ENCODE peak calls at places on chromosome 5, in seven cellular contexts. V, Q, Y, E, G, D and R are unnamed samples.

GRCh38 chr5:119071573-119071874 is 637 bp downstream of the DMXL1 start:
- DNase-seq in V (no peak), Q (no peak), Y (no peak), E (no peak), G (peak), D (no peak), R (no peak)

GRCh38 chr5:115992848-115993350 is 30.6 kb downstream of the LVRN start:
- DNase-seq in V (no peak), Q (no peak), Y (no peak), E (no peak), G (no peak), D (no peak), R (no peak)

GRCh38 chr5:68222310-68222709 is 6.8 kb downstream of the PIK3R1 start:
- DNase-seq in V (no peak), Q (no peak), Y (no peak), E (no peak), G (no peak), D (no peak), R (no peak)

GRCh38 chr5:156947933-156948332 is 15.1 kb downstream of the TIMD4 start:
- DNase-seq in V (no peak), Q (no peak), Y (no peak), E (no peak), G (no peak), D (peak), R (no peak)

GRCh38 chr5:107601076-107601475 is 69.7 kb downstream of the EFNA5 start:
- DNase-seq in V (no peak), Q (no peak), Y (no peak), E (no peak), G (no peak), D (no peak), R (no peak)

GRCh38 chr5:60672693-60673264 is 27.2 kb downstream of the DEPDC1B start:
- DNase-seq in V (no peak), Q (peak), Y (no peak), E (no peak), G (no peak), D (no peak), R (no peak)

GRCh38 chr5:133331866-133332731 is 280.2 kb downstream of the FSTL4 start:
- DNase-seq in V (no peak), Q (no peak), Y (peak), E (no peak), G (no peak), D (no peak), R (no peak)

GRCh38 chr5:1827410-1828397 is 26.5 kb downstream of the NDUFS6 start:
- DNase-seq in V (no peak), Q (no peak), Y (peak), E (no peak), G (no peak), D (no peak), R (no peak)

GRCh38 chr5:107670927-107671741 is at the start of gene EFNA5:
- DNase-seq in V (peak), Q (peak), Y (peak), E (peak), G (peak), D (no peak), R (peak)

GRCh38 chr5:98795243-98795642 is 21.8 kb downstream of the RGMB start:
- DNase-seq in V (no peak), Q (no peak), Y (no peak), E (no peak), G (no peak), D (no peak), R (no peak)

GRCh38 chr5:120765189-120765588 is 301.1 kb downstream of the PRR16 start:
- DNase-seq in V (no peak), Q (no peak), Y (no peak), E (no peak), G (peak), D (no peak), R (no peak)

GRCh38 chr5:142931896-142932686 is 161.9 kb downstream of the ARHGAP26 start:
- DNase-seq in V (no peak), Q (no peak), Y (no peak), E (no peak), G (no peak), D (no peak), R (no peak)

GRCh38 chr5:157366741-157367684 is 93.0 kb upstream of the NIPAL4 start:
- DNase-seq in V (no peak), Q (no peak), Y (peak), E (no peak), G (peak), D (peak), R (peak)

GRCh38 chr5:83512051-83512745 is 40.7 kb downstream of the VCAN start:
- DNase-seq in V (no peak), Q (no peak), Y (no peak), E (no peak), G (peak), D (no peak), R (no peak)

GRCh38 chr5:96194597-96194996 is 232.9 kb upstream of the ELL2 start:
- DNase-seq in V (no peak), Q (no peak), Y (no peak), E (no peak), G (no peak), D (no peak), R (no peak)

GRCh38 chr5:141734501-141735231 is 52.6 kb upstream of the ARAP3 start:
- DNase-seq in V (no peak), Q (peak), Y (no peak), E (peak), G (peak), D (no peak), R (peak)

GRCh38 chr5:149313151-149313841 is 32.0 kb upstream of the GRPEL2 start:
- DNase-seq in V (no peak), Q (no peak), Y (no peak), E (no peak), G (no peak), D (peak), R (no peak)

GRCh38 chr5:15533124-15533893 is 33.3 kb downstream of the FBXL7 start:
- DNase-seq in V (no peak), Q (no peak), Y (no peak), E (no peak), G (peak), D (no peak), R (no peak)

GRCh38 chr5:89353837-89354551 is 471.0 kb upstream of the MEF2C start:
- DNase-seq in V (no peak), Q (no peak), Y (no peak), E (no peak), G (no peak), D (no peak), R (no peak)

GRCh38 chr5:51156838-51157237 is 226.4 kb upstream of the ISL1 start:
- DNase-seq in V (no peak), Q (no peak), Y (no peak), E (no peak), G (no peak), D (no peak), R (no peak)

GRCh38 chr5:109907189-109907588 is 217.5 kb downstream of the MAN2A1 start:
- DNase-seq in V (no peak), Q (no peak), Y (no peak), E (no peak), G (no peak), D (no peak), R (no peak)

GRCh38 chr5:178477224-178478201 is 112.7 kb downstream of the COL23A1 start:
- DNase-seq in V (no peak), Q (no peak), Y (no peak), E (no peak), G (no peak), D (no peak), R (no peak)

GRCh38 chr5:96537386-96537785 is 104.3 kb upstream of the PCSK1 start:
- DNase-seq in V (no peak), Q (no peak), Y (no peak), E (no peak), G (peak), D (no peak), R (peak)

GRCh38 chr5:149301049-149301743 is 29.5 kb downstream of the AFAP1L1 start:
- DNase-seq in V (no peak), Q (no peak), Y (no peak), E (no peak), G (no peak), D (no peak), R (no peak)

GRCh38 chr5:157598350-157598936 is 22.9 kb upstream of the ADAM19 start:
- DNase-seq in V (no peak), Q (no peak), Y (no peak), E (no peak), G (no peak), D (no peak), R (no peak)

GRCh38 chr5:88602584-88602983 is 280.4 kb downstream of the MEF2C start:
- DNase-seq in V (no peak), Q (no peak), Y (no peak), E (no peak), G (no peak), D (no peak), R (no peak)

GRCh38 chr5:149053027-149053705 is 9.7 kb downstream of the SH3TC2 start:
- DNase-seq in V (no peak), Q (no peak), Y (no peak), E (no peak), G (peak), D (no peak), R (peak)

GRCh38 chr5:71778678-71779276 is 59.7 kb downstream of the CARTPT start:
- DNase-seq in V (no peak), Q (no peak), Y (no peak), E (no peak), G (peak), D (no peak), R (peak)

DNA sequence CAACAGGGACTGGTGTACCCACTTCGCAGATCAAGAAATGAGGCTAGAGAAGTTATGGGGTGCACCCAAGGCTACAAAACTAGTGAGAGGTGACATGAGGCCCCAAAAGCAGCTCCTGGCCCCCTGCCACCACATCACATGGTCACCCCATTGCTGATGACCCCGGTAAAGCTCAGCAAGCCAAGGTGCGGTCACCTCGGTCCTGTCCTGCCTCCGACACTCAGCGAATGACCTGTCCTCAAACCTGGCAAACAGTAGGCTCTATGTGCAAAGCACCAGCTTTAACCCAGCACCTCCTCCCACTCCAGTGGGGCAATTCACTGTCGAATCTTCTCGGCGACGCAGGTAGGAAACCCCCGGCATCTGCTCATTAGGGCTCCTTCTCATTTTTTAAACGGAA is 307.4 kb downstream of the RAB3C start:
- DNase-seq in V (no peak), Q (no peak), Y (no peak), E (no peak), G (no peak), D (no peak), R (no peak)
- TF ChIP-seq POLR2A in V (no peak), Q (no peak), Y (no peak), E (no peak), G (no peak), D (no peak), R (no peak)

GRCh38 chr5:150323819-150324218 is 21.1 kb upstream of the ARSI start:
- DNase-seq in V (no peak), Q (no peak), Y (no peak), E (no peak), G (no peak), D (no peak), R (no peak)

GRCh38 chr5:150328458-150328857 is 25.8 kb upstream of the ARSI start:
- DNase-seq in V (no peak), Q (no peak), Y (no peak), E (no peak), G (no peak), D (no peak), R (no peak)

GRCh38 chr5:150322202-150322601 is 19.5 kb upstream of the ARSI start:
- DNase-seq in V (no peak), Q (no peak), Y (no peak), E (no peak), G (peak), D (no peak), R (no peak)

GRCh38 chr5:150323092-150323491 is 20.4 kb upstream of the ARSI start:
- DNase-seq in V (no peak), Q (no peak), Y (no peak), E (no peak), G (peak), D (no peak), R (no peak)

DNA sequence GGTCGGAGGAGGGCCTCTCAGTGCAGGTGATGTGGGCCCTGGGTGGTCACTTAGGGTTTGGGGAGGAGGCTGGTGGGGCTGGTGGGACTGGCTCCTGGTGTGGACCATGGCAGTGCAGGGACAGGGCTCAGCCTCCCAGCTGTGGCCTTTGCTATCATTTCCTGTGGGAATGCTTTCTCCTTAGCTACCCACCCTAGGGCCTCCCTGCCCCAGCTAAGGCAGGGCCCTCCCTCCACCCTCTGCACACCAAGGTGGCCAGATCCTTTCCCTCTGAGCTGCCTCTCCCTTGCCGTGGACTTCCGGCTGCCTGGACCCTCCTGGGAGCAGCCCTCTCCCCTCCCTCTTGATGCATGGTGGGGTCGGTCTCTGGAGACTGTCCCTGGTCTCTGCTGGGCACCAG is 22.7 kb upstream of the ARSI start:
- DNase-seq in V (no peak), Q (no peak), Y (no peak), E (no peak), G (no peak), D (no peak), R (no peak)
- TF ChIP-seq POLR2A in V (no peak), Q (no peak), Y (no peak), E (no peak), G (no peak), D (no peak), R (no peak)

DNA sequence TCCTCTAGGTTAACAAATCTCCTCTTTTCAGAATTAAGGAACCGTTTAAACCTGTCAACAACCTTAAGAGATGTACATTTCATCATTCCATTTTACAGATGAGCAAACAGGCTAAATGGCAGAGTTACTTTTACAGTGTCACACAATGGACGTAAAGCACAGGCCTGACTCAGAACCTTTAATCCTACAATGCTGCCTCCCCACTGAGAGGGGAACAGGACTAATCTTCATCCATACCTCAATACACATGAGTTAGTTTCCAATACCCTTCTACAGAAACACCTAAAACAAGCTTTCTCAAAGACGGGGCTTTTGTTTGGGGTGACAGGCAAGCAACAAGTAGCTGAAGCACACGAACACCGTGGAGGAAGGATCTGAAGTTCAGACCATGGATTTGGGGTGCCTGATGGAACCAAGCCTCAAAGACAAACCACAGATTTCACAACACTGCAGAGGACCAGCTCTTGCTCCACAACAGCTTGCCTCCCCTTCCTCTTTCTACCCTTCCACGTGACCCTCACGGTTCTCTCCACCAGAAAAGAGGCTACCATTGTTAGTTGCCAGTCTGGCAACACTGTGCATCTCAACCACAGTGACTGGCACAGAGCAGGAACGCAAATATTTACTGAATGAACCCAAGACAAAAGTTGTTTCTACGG is 1.8 kb downstream of the RNF130 start:
- DNase-seq in V (no peak), Q (peak), Y (no peak), E (no peak), G (no peak), D (peak), R (no peak)
- TF ChIP-seq POLR2A in V (no peak), Q (no peak), Y (no peak), E (no peak), G (no peak), D (no peak), R (no peak)

DNA sequence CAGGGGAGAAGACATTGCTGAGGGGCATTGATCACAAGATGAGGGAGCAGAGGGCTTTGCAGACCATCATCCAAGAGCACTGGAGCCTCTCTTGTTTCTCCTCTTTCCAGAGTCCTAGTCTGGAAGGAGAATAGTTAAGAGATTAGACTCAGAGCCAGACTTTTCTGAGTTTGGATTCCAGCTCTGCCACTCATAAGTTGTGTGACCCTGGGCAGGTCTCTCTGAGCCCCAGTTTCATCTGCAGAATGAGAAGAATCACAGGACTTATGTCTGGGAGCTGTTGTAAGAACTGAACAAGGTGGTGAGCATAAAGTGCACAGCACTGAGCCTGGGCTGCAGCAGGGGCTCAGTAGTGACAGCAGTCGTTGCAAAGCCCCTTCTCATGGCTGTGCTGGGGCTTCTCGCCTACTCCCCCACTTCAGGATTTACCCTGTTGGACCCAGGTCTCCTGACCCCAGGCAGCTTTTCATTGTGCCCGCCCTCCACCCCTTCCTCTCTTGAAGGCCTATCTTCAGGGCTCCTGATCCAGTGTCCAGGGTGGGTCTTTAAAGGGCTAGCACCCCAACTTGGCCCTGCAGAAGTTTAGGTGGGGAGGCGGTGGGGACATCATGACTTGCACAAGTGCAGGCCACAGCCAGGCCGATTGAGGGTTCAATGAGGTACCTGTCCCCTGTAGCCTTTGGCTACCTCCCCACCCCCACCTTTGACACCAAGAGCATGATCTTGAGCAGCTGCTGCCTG is 1.5 kb downstream of the SYNPO start:
- DNase-seq in V (no peak), Q (no peak), Y (no peak), E (no peak), G (no peak), D (no peak), R (no peak)
- TF ChIP-seq POLR2A in V (no peak), Q (no peak), Y (no peak), E (no peak), G (no peak), D (no peak), R (no peak)

DNA sequence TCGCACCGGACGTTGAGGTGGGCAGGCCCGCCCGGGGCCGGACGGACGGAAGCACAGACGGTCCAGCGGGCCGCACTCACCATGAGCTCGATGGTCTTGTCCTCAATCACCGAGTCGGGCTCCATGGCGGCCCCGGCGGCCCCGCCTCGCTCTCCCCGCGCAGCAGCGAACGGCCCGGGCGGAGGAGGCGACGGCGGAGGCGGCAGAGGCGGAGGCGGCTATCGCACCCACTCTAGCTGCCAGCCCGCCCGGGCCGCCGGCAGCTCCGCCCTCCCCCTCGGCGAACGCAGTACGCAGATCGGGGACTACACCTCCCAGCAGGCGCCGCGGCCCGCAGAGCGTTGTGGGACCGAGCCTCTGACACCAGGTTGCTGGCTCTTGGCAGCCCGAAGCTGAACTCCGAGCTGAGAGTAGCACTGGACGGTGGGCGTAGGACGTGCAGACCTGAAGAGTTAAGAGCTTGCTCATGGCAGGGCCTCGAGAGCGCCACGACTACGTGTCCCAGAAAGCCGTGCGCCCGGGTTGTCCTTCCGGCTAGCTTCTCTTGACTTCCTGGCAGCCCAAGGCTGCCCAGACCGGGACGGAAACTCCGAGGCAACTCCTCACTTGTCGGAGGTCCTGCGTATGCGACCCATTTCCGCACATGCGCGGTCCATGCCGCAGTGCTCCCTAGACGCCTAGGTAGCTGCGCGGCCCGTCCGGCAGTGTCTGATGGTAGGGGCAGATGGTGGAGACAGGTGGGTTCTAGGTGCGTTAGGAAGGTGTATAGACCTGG is at the start of gene FBXW11:
- DNase-seq in V (peak), Q (peak), Y (peak), E (peak), G (peak), D (peak), R (peak)
- TF ChIP-seq POLR2A in V (peak), Q (no peak), Y (peak), E (peak), G (peak), D (peak), R (peak)

GRCh38 chr5:65926276-65926761 is at the start of gene ERBIN:
- DNase-seq in V (peak), Q (peak), Y (peak), E (peak), G (peak), D (peak), R (peak)
- TF ChIP-seq POLR2A in V (peak), Q (no peak), Y (no peak), E (peak), G (no peak), D (peak), R (no peak)

GRCh38 chr5:132019337-132019736 is 7.9 kb upstream of the ACSL6 start:
- DNase-seq in V (no peak), Q (no peak), Y (no peak), E (no peak), G (no peak), D (no peak), R (no peak)
- TF ChIP-seq POLR2A in V (no peak), Q (no peak), Y (no peak), E (no peak), G (no peak), D (no peak), R (no peak)

GRCh38 chr5:180816608-180817534 is 14.3 kb upstream of the MGAT1 start:
- DNase-seq in V (no peak), Q (no peak), Y (peak), E (peak), G (peak), D (no peak), R (no peak)
- TF ChIP-seq POLR2A in V (no peak), Q (no peak), Y (no peak), E (no peak), G (no peak), D (no peak), R (no peak)

DNA sequence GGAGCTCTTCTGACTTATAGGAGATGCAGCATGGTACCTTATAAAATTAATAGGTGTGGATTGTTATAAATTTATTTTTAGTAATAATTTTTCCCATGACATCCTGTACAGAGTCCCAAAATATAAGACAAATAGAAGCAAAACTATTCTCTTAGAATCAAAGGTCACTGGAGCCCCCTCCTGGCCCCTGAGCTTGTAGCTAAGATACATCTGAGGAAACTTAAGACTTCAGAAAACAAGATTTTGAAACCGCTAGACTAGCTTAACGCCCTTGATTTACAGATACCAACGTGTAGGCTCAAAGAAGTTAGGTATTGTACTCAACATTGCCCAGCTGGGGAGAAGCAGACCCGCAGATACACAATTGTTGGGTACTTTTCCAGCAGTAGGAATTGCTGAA is 45.7 kb upstream of the KCNN2 start:
- DNase-seq in V (no peak), Q (no peak), Y (no peak), E (no peak), G (no peak), D (no peak), R (no peak)
- TF ChIP-seq POLR2A in V (no peak), Q (no peak), Y (no peak), E (no peak), G (no peak), D (no peak), R (no peak)